ENCODE peak calls at places on chromosome 18, in five cellular contexts. A is psoas muscle, L is lower lobe of right lung, F is stomach, T is left ventricle myocardium inferior. C is an unnamed sample.
A peak's percentile ranks its signal among the peaks of the same experiment; 100 is the strongest.

GRCh38 chr18:65091737-65092329 is 659.0 kb upstream of the CDH7 start:
- DNase-seq in A (no peak), L (no peak), F (no peak), T (no peak), C (no peak)

GRCh38 chr18:55783921-55784320 is 195.9 kb upstream of the TCF4 start:
- DNase-seq in A (no peak), L (no peak), F (no peak), T (no peak), C (no peak)

GRCh38 chr18:27143580-27144287 is 41.4 kb downstream of the CHST9 start:
- DNase-seq in A (peak; percentile 14), L (no peak), F (peak; percentile 45), T (peak; percentile 54), C (no peak)

GRCh38 chr18:2653467-2653866 is 2.1 kb upstream of the SMCHD1 start:
- DNase-seq in A (no peak), L (no peak), F (no peak), T (no peak), C (no peak)

GRCh38 chr18:56086176-56086575 is 498.2 kb upstream of the TCF4 start:
- DNase-seq in A (no peak), L (no peak), F (no peak), T (no peak), C (no peak)

GRCh38 chr18:21191596-21192307 is 50.3 kb upstream of the GREB1L start:
- DNase-seq in A (peak; percentile 28), L (peak; percentile 61), F (peak; percentile 52), T (peak; percentile 36), C (no peak)

GRCh38 chr18:9539283-9539682 is 64.0 kb downstream of the RALBP1 start:
- DNase-seq in A (no peak), L (no peak), F (no peak), T (no peak), C (no peak)

GRCh38 chr18:48020337-48021250 is 90.1 kb upstream of the SMAD2 start:
- DNase-seq in A (no peak), L (no peak), F (no peak), T (no peak), C (no peak)

GRCh38 chr18:55509631-55510372 is 78.2 kb downstream of the TCF4 start:
- DNase-seq in A (no peak), L (no peak), F (no peak), T (no peak), C (no peak)

GRCh38 chr18:39453882-39454281 is 1888.3 kb upstream of the CELF4 start:
- DNase-seq in A (no peak), L (no peak), F (no peak), T (no peak), C (peak; percentile 61)

GRCh38 chr18:48075707-48076093 is 145.2 kb upstream of the SMAD2 start:
- DNase-seq in A (no peak), L (no peak), F (no peak), T (no peak), C (no peak)

GRCh38 chr18:59672125-59672769 is 25.0 kb downstream of the CCBE1 start:
- DNase-seq in A (no peak), L (no peak), F (no peak), T (no peak), C (no peak)

GRCh38 chr18:34207344-34207851 is 17.3 kb downstream of the NOL4 start:
- DNase-seq in A (no peak), L (no peak), F (no peak), T (no peak), C (no peak)

GRCh38 chr18:28684746-28685145 is 507.8 kb upstream of the CDH2 start:
- DNase-seq in A (no peak), L (no peak), F (no peak), T (no peak), C (no peak)

GRCh38 chr18:34483198-34483597 is 226.9 kb upstream of the DTNA start:
- DNase-seq in A (no peak), L (no peak), F (no peak), T (no peak), C (no peak)

GRCh38 chr18:12597775-12598174 is 60.1 kb downstream of the SPIRE1 start:
- DNase-seq in A (peak; percentile 14), L (peak; percentile 59), F (no peak), T (peak; percentile 29), C (no peak)

DNA sequence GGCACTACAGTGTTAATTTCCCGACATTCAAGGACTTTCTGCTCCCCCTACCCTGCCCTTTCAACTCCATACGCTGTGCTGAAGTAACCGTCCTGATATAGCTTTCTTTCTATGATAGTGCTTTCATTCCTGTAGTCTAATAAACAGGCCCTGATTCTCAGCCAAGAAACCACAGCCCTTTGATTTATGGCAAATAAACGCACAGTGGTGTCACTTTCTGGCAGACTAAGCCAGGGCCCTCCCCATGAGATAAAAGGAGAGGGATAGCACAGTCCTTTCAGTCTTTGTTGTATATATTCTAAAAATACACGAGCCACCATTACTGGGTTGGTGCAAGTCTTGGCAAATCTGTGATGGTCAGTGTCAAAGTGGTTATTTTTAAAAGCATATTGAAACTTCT is 291.2 kb downstream of the ALPK2 start:
- DNase-seq in A (no peak), L (no peak), F (no peak), T (no peak), C (no peak)
- H3K27ac ChIP-seq in A (peak overlapping the region; percentile 64), L (no peak overlapping the region), F (peak overlapping the region; percentile 39), T (peak overlapping the region; percentile 58), C (peak overlapping the region; percentile 28)

DNA sequence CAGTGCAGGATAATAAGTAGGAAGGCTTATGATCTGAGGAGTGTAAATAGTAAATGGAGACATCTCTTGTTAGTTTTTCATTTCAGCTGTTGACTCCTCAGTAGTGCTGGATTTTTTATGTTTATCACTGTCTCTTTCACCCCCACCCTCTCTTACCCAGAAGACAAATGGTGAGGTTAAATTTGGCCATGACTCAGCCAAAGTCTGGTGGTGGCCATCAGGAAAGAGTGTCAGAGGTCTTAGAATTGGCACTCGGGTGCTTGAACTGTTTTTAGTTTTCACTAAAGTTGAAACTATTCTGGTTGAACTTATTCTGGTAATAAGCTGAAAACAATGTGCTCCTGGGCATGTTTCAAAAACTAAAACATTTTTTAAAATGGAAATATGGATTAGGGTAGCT is 123.3 kb downstream of the FHOD3 start:
- DNase-seq in A (no peak), L (no peak), F (no peak), T (no peak), C (no peak)
- H3K27ac ChIP-seq in A (peak overlapping the region; percentile 97), L (no peak overlapping the region), F (no peak overlapping the region), T (peak overlapping the region; percentile 87), C (peak overlapping the region; percentile 78)

GRCh38 chr18:74392323-74392722 is 64.8 kb downstream of the DIPK1C start:
- DNase-seq in A (no peak), L (no peak), F (no peak), T (no peak), C (no peak)

GRCh38 chr18:74389991-74390390 is 67.1 kb downstream of the DIPK1C start:
- DNase-seq in A (no peak), L (no peak), F (no peak), T (no peak), C (no peak)

GRCh38 chr18:74389161-74389927 is 67.8 kb downstream of the DIPK1C start:
- DNase-seq in A (no peak), L (no peak), F (no peak), T (no peak), C (no peak)

GRCh38 chr18:74388227-74388626 is 68.9 kb downstream of the DIPK1C start:
- DNase-seq in A (no peak), L (no peak), F (no peak), T (no peak), C (no peak)

GRCh38 chr18:74390900-74391299 is 66.2 kb downstream of the DIPK1C start:
- DNase-seq in A (no peak), L (no peak), F (no peak), T (no peak), C (no peak)
- H3K27ac ChIP-seq in A (no peak overlapping the region), L (no peak overlapping the region), F (no peak overlapping the region), T (no peak overlapping the region), C (no peak overlapping the region)

GRCh38 chr18:1498216-1498615 is 593.5 kb downstream of the ADCYAP1 start:
- DNase-seq in A (no peak), L (no peak), F (no peak), T (no peak), C (no peak)

GRCh38 chr18:1495387-1495786 is 590.7 kb downstream of the ADCYAP1 start:
- DNase-seq in A (no peak), L (no peak), F (no peak), T (no peak), C (no peak)

GRCh38 chr18:1503847-1504246 is 599.2 kb downstream of the ADCYAP1 start:
- DNase-seq in A (no peak), L (no peak), F (no peak), T (no peak), C (no peak)

DNA sequence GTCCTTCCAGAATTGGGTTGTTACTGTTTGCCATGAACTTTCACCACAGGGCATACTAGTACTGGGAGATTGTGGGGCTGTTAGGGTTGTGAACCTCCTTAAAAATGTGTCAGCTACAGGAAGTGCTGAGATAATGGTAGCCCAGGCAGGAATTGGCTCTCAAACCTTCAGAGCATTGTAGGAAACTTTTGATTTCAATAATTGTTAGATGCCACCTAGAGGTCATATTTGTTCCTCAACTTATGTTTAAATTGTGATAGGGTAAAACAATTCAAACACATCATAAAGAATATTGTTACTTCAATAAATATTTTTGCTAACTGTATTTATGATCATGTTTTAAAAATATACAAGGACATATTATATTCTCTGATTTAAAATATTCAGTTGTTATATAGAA is 594.6 kb downstream of the ADCYAP1 start:
- DNase-seq in A (no peak), L (no peak), F (no peak), T (no peak), C (no peak)
- H3K27ac ChIP-seq in A (no peak overlapping the region), L (no peak overlapping the region), F (no peak overlapping the region), T (no peak overlapping the region), C (no peak overlapping the region)